ENCODE peak calls at places on chromosomes 7 and 10, in five cellular contexts. I is PC-9, G is psoas muscle, R is AG04450, X is K562. H is an unnamed sample.

GRCh38 chr7:69635572-69636190 is 37.4 kb downstream of the AUTS2 start:
- DNase-seq in I (no peak), G (no peak), R (no peak), X (no peak), H (peak; percentile 17)

GRCh38 chr10:117221156-117221711 is 19.7 kb upstream of the SLC18A2 start:
- DNase-seq in I (peak; percentile 85), G (no peak), R (no peak), X (no peak), H (no peak)

GRCh38 chr7:156475666-156476065 is 164.9 kb upstream of the RNF32 start:
- DNase-seq in I (no peak), G (no peak), R (peak; percentile 30), X (peak; percentile 32), H (no peak)

GRCh38 chr10:62437696-62438095 is 63.5 kb downstream of the ZNF365 start:
- DNase-seq in I (peak; percentile 67), G (no peak), R (no peak), X (peak; percentile 48), H (peak; percentile 56)

GRCh38 chr7:100801833-100802568 is 25.3 kb downstream of the EPHB4 start:
- DNase-seq in I (peak; percentile 96), G (no peak), R (peak; percentile 49), X (peak; percentile 97), H (peak; percentile 46)

GRCh38 chr10:3117486-3117885 is 50.1 kb downstream of the PFKP start:
- DNase-seq in I (no peak), G (no peak), R (no peak), X (no peak), H (no peak)

GRCh38 chr7:131011976-131012375 is 278.0 kb upstream of the KLF14 start:
- DNase-seq in I (peak; percentile 80), G (no peak), R (peak; percentile 68), X (no peak), H (peak; percentile 81)

GRCh38 chr7:108581655-108582491 is 12.2 kb downstream of the DNAJB9 start:
- DNase-seq in I (peak; percentile 73), G (no peak), R (no peak), X (no peak), H (no peak)

GRCh38 chr7:23691320-23691719 is 11.3 kb downstream of the FAM221A start:
- DNase-seq in I (peak; percentile 98), G (no peak), R (no peak), X (no peak), H (peak; percentile 45)

GRCh38 chr7:25750738-25751529 is 401.1 kb upstream of the NFE2L3 start:
- DNase-seq in I (no peak), G (no peak), R (no peak), X (no peak), H (no peak)

GRCh38 chr10:82866424-82867020 is 991.5 kb downstream of the NRG3 start:
- DNase-seq in I (no peak), G (no peak), R (no peak), X (no peak), H (peak; percentile 33)

GRCh38 chr10:131079314-131079713 is 232.2 kb downstream of the TCERG1L start:
- DNase-seq in I (no peak), G (no peak), R (no peak), X (no peak), H (no peak)

GRCh38 chr10:8600192-8600591 is 545.7 kb downstream of the GATA3 start:
- DNase-seq in I (no peak), G (no peak), R (no peak), X (no peak), H (no peak)

GRCh38 chr10:23439452-23439919 is 611 bp downstream of the OTUD1 start:
- DNase-seq in I (no peak), G (no peak), R (no peak), X (peak; percentile 38), H (no peak)

GRCh38 chr7:121097577-121097976 is 109.1 kb downstream of the CPED1 start:
- DNase-seq in I (no peak), G (no peak), R (no peak), X (no peak), H (no peak)

GRCh38 chr10:111113961-111114830 is 37.4 kb downstream of the ADRA2A start:
- DNase-seq in I (no peak), G (peak; percentile 47), R (no peak), X (no peak), H (no peak)

GRCh38 chr7:142626420-142627035 is 122.7 kb upstream of the PRSS1 start:
- DNase-seq in I (no peak), G (peak; percentile 23), R (no peak), X (peak; percentile 68), H (no peak)

GRCh38 chr7:120171406-120171805 is 101.6 kb upstream of the KCND2 start:
- DNase-seq in I (peak; percentile 83), G (no peak), R (no peak), X (no peak), H (no peak)

GRCh38 chr7:104150470-104150869 is 57.3 kb downstream of the ORC5 start:
- DNase-seq in I (no peak), G (no peak), R (no peak), X (no peak), H (no peak)

DNA sequence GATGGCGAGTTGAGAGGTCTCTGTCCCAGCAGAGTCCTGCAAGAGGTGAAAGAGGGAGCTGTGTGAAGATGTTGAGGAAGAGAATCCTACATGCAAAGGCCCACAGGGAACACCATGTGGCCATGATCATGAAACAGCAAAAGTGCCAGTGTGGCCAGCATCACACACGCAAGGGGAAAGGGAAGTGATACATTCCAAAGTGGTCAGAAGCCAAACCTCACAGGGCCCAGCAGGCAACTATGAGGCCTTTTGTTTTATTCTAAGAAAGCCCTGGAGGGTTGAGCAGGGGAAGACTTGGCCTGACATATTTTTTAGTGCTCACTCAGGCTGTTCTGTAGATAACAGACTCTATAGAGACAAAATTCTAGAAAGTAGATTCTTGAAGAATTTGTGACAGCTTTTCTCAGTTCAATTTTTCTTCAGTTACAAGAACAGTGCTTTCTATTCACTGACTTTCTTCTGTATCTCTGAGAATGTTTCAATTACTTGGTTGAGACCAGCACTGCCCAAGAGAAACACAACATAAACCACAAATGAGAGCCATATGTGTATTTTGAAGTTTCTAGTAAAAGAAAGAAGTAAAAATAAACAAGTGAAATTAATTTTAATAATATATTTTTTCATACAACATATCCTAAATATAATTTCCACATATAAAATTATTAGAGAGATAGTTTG is 82.3 kb downstream of the HTR7 start:
- DNase-seq in I (no peak), G (no peak), R (no peak), X (no peak), H (peak; percentile 57)
- H3K4me3 ChIP-seq in I (no peak overlapping the region), G (no peak overlapping the region), R (no peak overlapping the region), X (no peak overlapping the region), H (no peak overlapping the region)

DNA sequence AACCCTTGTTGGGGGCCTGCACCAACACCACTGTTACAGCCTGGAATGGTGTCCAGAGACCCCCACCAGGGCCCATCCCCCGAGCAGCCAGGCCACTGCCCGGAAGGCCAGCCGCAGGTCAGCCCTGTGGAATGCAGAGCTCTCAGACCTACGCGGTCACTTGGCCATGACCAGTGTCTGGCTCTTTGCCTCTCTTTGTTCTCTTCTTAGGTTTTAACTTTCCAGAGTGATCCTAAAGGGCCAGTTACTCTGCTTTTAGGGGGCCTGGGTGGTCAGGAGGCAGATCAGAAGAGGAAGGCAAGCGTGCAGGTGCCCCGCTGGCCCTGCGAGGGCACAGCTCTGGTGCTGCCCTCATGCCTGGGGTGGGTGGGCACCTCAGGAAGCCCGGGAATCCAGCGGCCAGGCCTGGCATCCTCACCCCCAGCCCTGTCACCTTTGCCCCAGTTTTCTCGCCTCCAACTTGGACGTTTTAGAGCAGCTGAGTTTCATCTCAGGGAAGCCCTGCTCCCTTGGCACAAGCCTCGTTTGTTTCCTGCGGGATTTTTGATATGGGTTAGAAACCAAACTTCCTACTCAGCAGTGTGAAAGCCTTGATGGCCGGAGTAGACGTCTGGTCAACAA is 62.5 kb upstream of the CHST15 start:
- DNase-seq in I (no peak), G (no peak), R (no peak), X (no peak), H (no peak)
- H3K4me3 ChIP-seq in I (no peak overlapping the region), G (peak overlapping the region; percentile 36), R (no peak overlapping the region), X (no peak overlapping the region), H (no peak overlapping the region)

GRCh38 chr10:97869091-97870042 is 19.7 kb downstream of the GOLGA7B start:
- DNase-seq in I (peak; percentile 82), G (peak; percentile 81), R (peak; percentile 26), X (peak; percentile 80), H (peak; percentile 35)
- H3K4me3 ChIP-seq in I (no peak overlapping the region), G (no peak overlapping the region), R (no peak overlapping the region), X (no peak overlapping the region), H (no peak overlapping the region)

GRCh38 chr7:45026984-45027773 is 27.2 kb downstream of the CCM2 start:
- DNase-seq in I (no peak), G (no peak), R (peak; percentile 23), X (no peak), H (no peak)
- H3K4me3 ChIP-seq in I (no peak overlapping the region), G (peak overlapping the region; percentile 23), R (no peak overlapping the region), X (no peak overlapping the region), H (no peak overlapping the region)

GRCh38 chr10:83990126-83990525 is 149.2 kb upstream of the GHITM start:
- DNase-seq in I (no peak), G (no peak), R (no peak), X (no peak), H (no peak)
- H3K4me3 ChIP-seq in I (no peak overlapping the region), G (no peak overlapping the region), R (no peak overlapping the region), X (no peak overlapping the region), H (no peak overlapping the region)

GRCh38 chr10:14372616-14373015 is 41.9 kb upstream of the FRMD4A start:
- DNase-seq in I (no peak), G (no peak), R (no peak), X (no peak), H (no peak)
- H3K4me3 ChIP-seq in I (no peak overlapping the region), G (no peak overlapping the region), R (no peak overlapping the region), X (no peak overlapping the region), H (no peak overlapping the region)